ENCODE peak calls at places on chromosomes 12 and 14, in ten cellular contexts. M is HCT116, Y is GM12891, J is Peyer's patch, T is GM12892, H is body of pancreas, G is esophagus squamous epithelium, V is adrenal gland, E is endothelial cell of umbilical vein, X is prostate gland. C is an unnamed sample.

GRCh38 chr12:53060721-53061276 is 10.9 kb downstream of the TNS2 start:
- DNase-seq in M (no peak), Y (no peak), J (peak; percentile 49), T (no peak), H (peak; percentile 48), G (no peak), V (no peak), E (peak; percentile 24), X (no peak), C (no peak)

GRCh38 chr12:46153267-46153872 is 115.5 kb downstream of the SLC38A1 start:
- DNase-seq in M (peak; percentile 18), Y (no peak), J (no peak), T (no peak), H (no peak), G (no peak), V (no peak), E (peak; percentile 37), X (no peak), C (no peak)

GRCh38 chr12:85260904-85261303 is 19.1 kb upstream of the ALX1 start:
- DNase-seq in M (no peak), Y (no peak), J (no peak), T (no peak), H (no peak), G (no peak), V (no peak), E (no peak), X (no peak), C (no peak)

GRCh38 chr12:104462931-104463339 is 6.2 kb downstream of the CHST11 start:
- DNase-seq in M (no peak), Y (peak; percentile 16), J (no peak), T (peak; percentile 23), H (no peak), G (no peak), V (no peak), E (peak; percentile 50), X (no peak), C (no peak)

GRCh38 chr12:105414088-105414487 is 83.6 kb downstream of the C12orf75 start:
- DNase-seq in M (no peak), Y (no peak), J (no peak), T (no peak), H (no peak), G (no peak), V (no peak), E (no peak), X (no peak), C (no peak)

GRCh38 chr14:104403421-104404220 is 175.9 kb upstream of the C14orf180 start:
- DNase-seq in M (no peak), Y (no peak), J (peak; percentile 26), T (no peak), H (no peak), G (no peak), V (no peak), E (no peak), X (no peak), C (no peak)

GRCh38 chr12:115599251-115599811 is 678.2 kb downstream of the MED13L start:
- DNase-seq in M (no peak), Y (no peak), J (no peak), T (no peak), H (no peak), G (no peak), V (no peak), E (no peak), X (no peak), C (no peak)

GRCh38 chr12:109663766-109664165 is 49.9 kb upstream of the FAM222A start:
- DNase-seq in M (no peak), Y (no peak), J (no peak), T (no peak), H (no peak), G (no peak), V (no peak), E (no peak), X (no peak), C (no peak)

GRCh38 chr12:122827258-122827657 is 8.0 kb upstream of the HIP1R start:
- DNase-seq in M (no peak), Y (no peak), J (no peak), T (no peak), H (no peak), G (no peak), V (no peak), E (no peak), X (no peak), C (no peak)

GRCh38 chr12:75587340-75588106 is 76.1 kb upstream of the KRR1 start:
- DNase-seq in M (no peak), Y (no peak), J (no peak), T (no peak), H (no peak), G (no peak), V (no peak), E (no peak), X (no peak), C (no peak)

GRCh38 chr12:29610473-29611174 is 113.1 kb upstream of the OVCH1 start:
- DNase-seq in M (no peak), Y (no peak), J (no peak), T (no peak), H (no peak), G (no peak), V (no peak), E (no peak), X (peak; percentile 57), C (no peak)

GRCh38 chr14:99511421-99512109 is 30.4 kb downstream of the CCNK start:
- DNase-seq in M (no peak), Y (no peak), J (no peak), T (no peak), H (no peak), G (no peak), V (no peak), E (no peak), X (no peak), C (no peak)

GRCh38 chr12:69653703-69654102 is 43.0 kb upstream of the LRRC10 start:
- DNase-seq in M (no peak), Y (no peak), J (no peak), T (no peak), H (no peak), G (no peak), V (no peak), E (no peak), X (no peak), C (no peak)

GRCh38 chr14:30808576-30808975 is 65.8 kb upstream of the COCH start:
- DNase-seq in M (no peak), Y (no peak), J (no peak), T (no peak), H (no peak), G (no peak), V (no peak), E (no peak), X (no peak), C (no peak)

GRCh38 chr14:87255046-87255445 is 737.9 kb downstream of the GALC start:
- DNase-seq in M (no peak), Y (no peak), J (no peak), T (no peak), H (no peak), G (no peak), V (no peak), E (no peak), X (no peak), C (no peak)

GRCh38 chr12:94228488-94228907 is 80.1 kb downstream of the PLXNC1 start:
- DNase-seq in M (no peak), Y (no peak), J (no peak), T (no peak), H (no peak), G (no peak), V (no peak), E (no peak), X (no peak), C (no peak)

GRCh38 chr12:132323171-132324010 is 6.0 kb downstream of the GALNT9 start:
- DNase-seq in M (no peak), Y (no peak), J (no peak), T (no peak), H (no peak), G (no peak), V (no peak), E (no peak), X (no peak), C (no peak)

GRCh38 chr12:92356405-92356804 is 210.8 kb upstream of the BTG1 start:
- DNase-seq in M (no peak), Y (no peak), J (no peak), T (no peak), H (no peak), G (no peak), V (no peak), E (no peak), X (no peak), C (no peak)

GRCh38 chr14:103121161-103121845 is 2.0 kb upstream of the TNFAIP2 start:
- DNase-seq in M (no peak), Y (no peak), J (no peak), T (no peak), H (peak; percentile 68), G (no peak), V (peak; percentile 48), E (peak; percentile 45), X (no peak), C (no peak)
- TF ChIP-seq POLR2A in M (no peak), Y (no peak), J (no peak), T (no peak), H (no peak), G (no peak), V (no peak), E (no peak), X (no peak), C (no peak)

GRCh38 chr14:38202444-38203191 is 5.1 kb upstream of the SSTR1 start:
- DNase-seq in M (no peak), Y (no peak), J (no peak), T (no peak), H (no peak), G (no peak), V (no peak), E (no peak), X (no peak), C (no peak)
- TF ChIP-seq POLR2A in M (no peak), Y (no peak), J (no peak), T (no peak), H (no peak), G (no peak), V (no peak), E (no peak), X (no peak), C (no peak)

DNA sequence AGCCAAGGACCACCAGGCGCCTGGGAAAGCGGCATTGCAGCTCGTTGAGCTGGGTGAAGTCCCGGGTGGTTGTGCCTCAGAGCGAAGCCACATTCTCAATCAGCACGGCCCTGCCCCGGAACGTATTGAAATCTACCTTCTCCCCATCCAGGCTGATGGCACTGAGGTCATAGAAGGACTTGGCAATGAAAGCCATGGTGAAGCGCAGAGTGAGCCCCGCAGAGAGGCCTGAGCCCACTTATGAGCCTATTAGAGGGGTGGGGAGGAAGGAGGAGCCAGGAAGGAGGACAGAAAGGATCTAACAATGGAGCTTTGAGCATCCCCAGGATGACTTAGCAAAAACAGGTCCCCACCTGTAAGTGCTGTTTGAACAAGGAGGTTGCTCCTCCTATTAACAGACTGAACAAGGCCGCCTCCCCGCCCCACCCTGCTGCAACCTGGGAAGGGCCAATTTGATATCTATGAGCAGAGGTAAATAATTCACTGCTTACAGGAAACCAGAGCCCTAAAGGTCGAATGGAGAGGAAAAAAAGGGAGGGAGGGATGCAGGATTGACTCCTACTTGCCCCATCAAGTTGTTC is at the start of gene GPX2:
- DNase-seq in M (no peak), Y (no peak), J (peak; percentile 85), T (no peak), H (peak; percentile 90), G (no peak), V (peak; percentile 14), E (no peak), X (peak; percentile 82), C (no peak)
- TF ChIP-seq POLR2A in M (no peak), Y (no peak), J (peak; percentile 70), T (no peak), H (peak; percentile 37), G (no peak), V (no peak), E (no peak), X (peak; percentile 54), C (no peak)

GRCh38 chr12:111405149-111405855 is 421 bp upstream of the SH2B3 start:
- DNase-seq in M (peak; percentile 87), Y (peak; percentile 95), J (peak; percentile 97), T (peak; percentile 95), H (peak; percentile 99), G (peak; percentile 67), V (peak; percentile 96), E (peak; percentile 98), X (peak; percentile 83), C (peak; percentile 92)
- TF ChIP-seq POLR2A in M (no peak), Y (peak; percentile 67), J (no peak), T (peak; percentile 59), H (peak; percentile 41), G (no peak), V (no peak), E (no peak), X (no peak), C (no peak)